ENCODE peak calls at places on chromosomes 3 and 15, in six cellular contexts. E is cardiac fibroblast, J is AG04450, N is type B pancreatic cell, V is foreskin fibroblast, Y is colonic mucosa. R is an unnamed sample.

GRCh38 chr3:49880581-49881328 is 11.0 kb upstream of the CAMKV start:
- DNase-seq in E (no peak), J (no peak), N (no peak), V (no peak), Y (no peak), R (no peak)

GRCh38 chr15:38564557-38565286 is at the start of gene RASGRP1:
- DNase-seq in E (peak), J (no peak), N (peak), V (peak), Y (peak), R (peak)

GRCh38 chr3:60935709-60936108 is 315.5 kb downstream of the FHIT start:
- DNase-seq in E (peak), J (peak), N (no peak), V (peak), Y (no peak), R (no peak)

GRCh38 chr3:139173372-139174108 is 128.8 kb upstream of the PRR23C start:
- DNase-seq in E (no peak), J (no peak), N (no peak), V (peak), Y (peak), R (no peak)

GRCh38 chr3:142028174-142028833 is 121.0 kb downstream of the TFDP2 start:
- DNase-seq in E (peak), J (peak), N (no peak), V (peak), Y (peak), R (no peak)

GRCh38 chr3:170233532-170233931 is 11.3 kb downstream of the PRKCI start:
- DNase-seq in E (peak), J (peak), N (no peak), V (peak), Y (peak), R (no peak)

GRCh38 chr3:100891033-100891432 is 102.2 kb downstream of the ABI3BP start:
- DNase-seq in E (peak), J (no peak), N (no peak), V (peak), Y (no peak), R (no peak)

GRCh38 chr3:186251948-186252619 is 110.0 kb downstream of the DGKG start:
- DNase-seq in E (no peak), J (no peak), N (no peak), V (peak), Y (no peak), R (no peak)

GRCh38 chr3:119664850-119665379 is 4.5 kb upstream of the POPDC2 start:
- DNase-seq in E (peak), J (no peak), N (no peak), V (no peak), Y (no peak), R (no peak)

GRCh38 chr3:178444416-178444815 is 91.8 kb upstream of the KCNMB2 start:
- DNase-seq in E (no peak), J (no peak), N (no peak), V (no peak), Y (no peak), R (no peak)

GRCh38 chr3:115363071-115363470 is 216.0 kb upstream of the ZBTB20 start:
- DNase-seq in E (no peak), J (no peak), N (no peak), V (peak), Y (no peak), R (no peak)

GRCh38 chr3:183324083-183324482 is 71.0 kb downstream of the B3GNT5 start:
- DNase-seq in E (peak), J (no peak), N (no peak), V (peak), Y (no peak), R (no peak)

GRCh38 chr15:70799667-70800450 is 36.5 kb upstream of the UACA start:
- DNase-seq in E (peak), J (peak), N (no peak), V (peak), Y (no peak), R (no peak)

GRCh38 chr15:25883860-25884259 is 20.7 kb upstream of the ATP10A start:
- DNase-seq in E (peak), J (peak), N (peak), V (peak), Y (no peak), R (no peak)

GRCh38 chr15:42736178-42736792 is 643 bp downstream of the CDAN1 start:
- DNase-seq in E (peak), J (no peak), N (no peak), V (peak), Y (no peak), R (peak)

GRCh38 chr3:8627541-8627940 is 17.1 kb downstream of the SSUH2 start:
- DNase-seq in E (no peak), J (no peak), N (no peak), V (no peak), Y (no peak), R (no peak)

GRCh38 chr15:74580538-74581350 is 34.9 kb upstream of the CLK3 start:
- DNase-seq in E (no peak), J (no peak), N (no peak), V (no peak), Y (no peak), R (no peak)

GRCh38 chr15:49309889-49310288 is 113.2 kb upstream of the FGF7 start:
- DNase-seq in E (peak), J (no peak), N (no peak), V (no peak), Y (no peak), R (no peak)

GRCh38 chr3:150174179-150174578 is 203.5 kb upstream of the PFN2 start:
- DNase-seq in E (no peak), J (no peak), N (no peak), V (no peak), Y (no peak), R (no peak)

GRCh38 chr3:58005662-58006061 is 2.6 kb upstream of the FLNB start:
- DNase-seq in E (peak), J (no peak), N (no peak), V (peak), Y (no peak), R (no peak)

GRCh38 chr3:155651489-155652223 is 93.2 kb downstream of the PLCH1 start:
- DNase-seq in E (no peak), J (no peak), N (no peak), V (peak), Y (no peak), R (no peak)

GRCh38 chr3:134605506-134605905 is 45.3 kb downstream of the KY start:
- DNase-seq in E (no peak), J (no peak), N (peak), V (no peak), Y (peak), R (no peak)

GRCh38 chr3:122146466-122146865 is 37.0 kb upstream of the CASR start:
- DNase-seq in E (no peak), J (no peak), N (no peak), V (no peak), Y (no peak), R (no peak)

GRCh38 chr3:160720123-160720746 is 35.8 kb upstream of the PPM1L start:
- DNase-seq in E (no peak), J (no peak), N (no peak), V (peak), Y (no peak), R (no peak)

GRCh38 chr3:143224731-143225130 is 105.2 kb downstream of the CHST2 start:
- DNase-seq in E (no peak), J (no peak), N (no peak), V (no peak), Y (no peak), R (no peak)

GRCh38 chr3:52120576-52121458 is 33.4 kb downstream of the POC1A start:
- DNase-seq in E (peak), J (no peak), N (no peak), V (peak), Y (no peak), R (no peak)

GRCh38 chr3:125410922-125411321 is 35.8 kb upstream of the ZNF148 start:
- DNase-seq in E (no peak), J (no peak), N (no peak), V (no peak), Y (no peak), R (no peak)

GRCh38 chr3:40649346-40649745 is 124.6 kb downstream of the ZNF621 start:
- DNase-seq in E (no peak), J (no peak), N (no peak), V (no peak), Y (no peak), R (no peak)

GRCh38 chr15:62770752-62771151 is 271.8 kb upstream of the TPM1 start:
- DNase-seq in E (peak), J (peak), N (no peak), V (peak), Y (no peak), R (peak)

GRCh38 chr3:9202546-9202945 is 46.9 kb downstream of the SRGAP3 start:
- DNase-seq in E (no peak), J (no peak), N (no peak), V (no peak), Y (no peak), R (no peak)

GRCh38 chr15:90037961-90038633 is 37.0 kb downstream of the ZNF710 start:
- DNase-seq in E (peak), J (no peak), N (no peak), V (peak), Y (no peak), R (no peak)

GRCh38 chr3:190380184-190380583 is 7.8 kb upstream of the CLDN16 start:
- DNase-seq in E (no peak), J (no peak), N (no peak), V (no peak), Y (no peak), R (no peak)
- TF ChIP-seq CTCF in E (no peak), J (no peak), N (no peak), V (no peak), Y (no peak), R (no peak)

GRCh38 chr3:98962189-98962930 is 60.9 kb upstream of the DCBLD2 start:
- DNase-seq in E (peak), J (peak), N (no peak), V (peak), Y (no peak), R (no peak)
- TF ChIP-seq CTCF in E (no peak), J (no peak), N (no peak), V (no peak), Y (no peak), R (no peak)

GRCh38 chr15:77871838-77872371 is 205.6 kb downstream of the TBC1D2B start:
- DNase-seq in E (no peak), J (no peak), N (no peak), V (no peak), Y (no peak), R (peak)
- TF ChIP-seq CTCF in E (peak), J (no peak), N (peak), V (peak), Y (no peak), R (no peak)

GRCh38 chr3:17473761-17474160 is 268.7 kb downstream of the TBC1D5 start:
- DNase-seq in E (peak), J (no peak), N (no peak), V (peak), Y (no peak), R (no peak)
- TF ChIP-seq CTCF in E (peak), J (peak), N (peak), V (no peak), Y (no peak), R (no peak)

DNA sequence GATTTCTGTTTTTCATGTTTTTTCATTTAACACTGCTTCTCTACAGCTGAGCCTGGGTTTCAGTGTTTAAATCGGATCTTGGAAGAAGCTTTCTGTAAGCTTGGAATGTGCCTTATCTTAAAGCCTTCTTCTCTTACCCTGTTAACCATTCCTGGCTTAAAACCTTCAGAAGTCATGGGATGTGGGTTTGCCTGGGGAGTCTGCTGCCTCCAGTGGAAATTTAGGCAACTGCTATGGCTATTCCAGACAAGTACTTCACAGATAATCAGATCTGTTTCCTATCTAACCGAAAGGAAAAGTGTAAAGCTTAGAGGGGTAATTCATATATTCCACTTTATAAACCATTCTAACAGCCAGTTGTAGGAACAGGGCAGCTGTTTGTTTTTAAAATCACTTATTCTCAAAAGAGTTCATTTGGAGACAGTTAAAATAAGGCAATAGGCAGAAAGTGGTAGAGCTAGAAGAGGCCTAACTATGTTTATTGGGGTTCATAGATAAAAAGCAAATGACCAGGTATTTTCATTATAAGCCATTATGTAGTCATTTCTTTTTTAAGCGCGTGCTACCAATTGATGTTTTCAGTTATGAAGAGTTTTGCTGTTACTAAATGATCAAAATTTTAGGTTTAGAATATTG is 219.9 kb downstream of the TCF12 start:
- DNase-seq in E (peak), J (no peak), N (no peak), V (peak), Y (no peak), R (no peak)
- TF ChIP-seq CTCF in E (peak), J (peak), N (peak), V (peak), Y (peak), R (peak)

DNA sequence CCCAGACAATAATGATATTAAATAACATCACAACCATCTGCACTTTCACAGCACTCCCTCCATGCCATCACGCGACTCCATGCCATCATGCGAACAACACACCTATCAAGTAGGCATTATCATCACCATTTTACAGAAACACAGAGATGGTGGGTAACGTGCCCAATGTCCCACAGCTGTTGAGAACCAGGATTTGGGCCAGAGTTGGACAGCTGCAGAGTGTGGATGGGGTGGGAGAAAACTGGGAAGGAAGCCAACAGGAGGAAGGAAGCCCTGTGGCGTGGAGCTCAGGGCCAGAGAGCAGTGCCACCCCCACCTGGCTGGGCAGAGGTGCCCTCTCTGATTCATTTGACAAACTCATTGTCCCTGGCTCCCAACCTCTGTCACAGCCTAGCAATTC is 29.0 kb downstream of the RBPMS2 start:
- DNase-seq in E (no peak), J (no peak), N (no peak), V (no peak), Y (no peak), R (no peak)
- TF ChIP-seq CTCF in E (no peak), J (no peak), N (no peak), V (no peak), Y (no peak), R (no peak)

GRCh38 chr15:98083203-98083910 is 122.9 kb downstream of the ARRDC4 start:
- DNase-seq in E (no peak), J (no peak), N (no peak), V (no peak), Y (no peak), R (no peak)

DNA sequence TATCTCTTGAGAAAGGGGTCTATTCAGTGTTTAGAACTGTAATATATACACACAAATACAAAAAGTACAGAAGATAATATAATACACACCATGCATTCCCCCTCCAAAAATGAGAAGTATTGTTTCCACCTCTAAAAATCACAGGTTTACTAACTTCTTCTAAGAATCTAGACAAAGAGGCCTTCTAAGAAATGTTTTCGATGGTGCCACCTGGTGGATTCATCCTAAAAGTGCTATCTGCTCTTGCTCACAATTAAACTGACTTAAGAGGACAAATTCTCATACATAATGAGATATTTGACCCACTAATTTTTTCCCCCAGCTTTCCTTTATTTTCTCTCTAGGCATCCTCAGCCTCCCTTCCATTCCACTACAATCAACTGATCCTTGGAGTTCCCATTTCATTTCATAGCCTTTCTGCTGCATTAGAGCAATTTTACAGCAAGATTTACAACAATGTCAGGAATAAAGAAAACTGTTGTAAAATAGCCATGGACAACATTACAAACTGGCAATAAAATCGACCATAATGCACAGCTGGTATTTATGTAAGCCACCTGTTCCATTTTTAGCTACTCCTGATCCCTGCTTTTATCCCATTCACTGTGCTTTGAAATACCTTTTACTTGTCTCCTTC is 124.6 kb downstream of the ARRDC4 start:
- DNase-seq in E (peak), J (peak), N (no peak), V (peak), Y (peak), R (no peak)
- TF ChIP-seq CTCF in E (peak), J (peak), N (peak), V (peak), Y (peak), R (peak)

GRCh38 chr3:159252274-159252673 is 450.4 kb downstream of the MFSD1 start:
- DNase-seq in E (no peak), J (no peak), N (no peak), V (peak), Y (no peak), R (no peak)
- TF ChIP-seq CTCF in E (no peak), J (no peak), N (no peak), V (no peak), Y (no peak), R (no peak)